ENCODE peak calls at places on chromosomes 1 and 21, in four cellular contexts. G is IMR-90, L is H9, F is neuronal stem cell. D is an unnamed sample.
A peak's percentile ranks its signal among the peaks of the same experiment; 100 is the strongest.

GRCh38 chr1:41486053-41486891 is 1.8 kb upstream of the EDN2 start:
- DNase-seq in G (peak; percentile 59), L (no peak), F (peak; percentile 72), D (peak; percentile 84)

GRCh38 chr21:38987551-38988210 is 182.0 kb downstream of the ETS2 start:
- DNase-seq in G (no peak), L (no peak), F (no peak), D (no peak)

GRCh38 chr1:164605254-164606091 is 46.5 kb downstream of the PBX1 start:
- DNase-seq in G (no peak), L (no peak), F (no peak), D (no peak)

GRCh38 chr21:34908424-34909055 is 140.6 kb downstream of the RUNX1 start:
- DNase-seq in G (no peak), L (no peak), F (no peak), D (peak; percentile 67)

GRCh38 chr1:95058974-95059373 is 13.8 kb downstream of the ALG14 start:
- DNase-seq in G (no peak), L (no peak), F (no peak), D (no peak)

GRCh38 chr1:223702735-223703667 is 9.3 kb upstream of the CAPN2 start:
- DNase-seq in G (peak; percentile 80), L (no peak), F (no peak), D (no peak)

GRCh38 chr1:77126309-77126708 is 92.9 kb downstream of the PIGK start:
- DNase-seq in G (peak; percentile 80), L (peak; percentile 35), F (peak; percentile 61), D (peak; percentile 32)

GRCh38 chr1:176567190-176567794 is 104.3 kb downstream of the PAPPA2 start:
- DNase-seq in G (peak; percentile 21), L (no peak), F (no peak), D (no peak)

GRCh38 chr1:212700892-212701819 is 1.5 kb upstream of the BATF3 start:
- DNase-seq in G (peak; percentile 62), L (peak; percentile 70), F (no peak), D (peak; percentile 92)

GRCh38 chr1:14525262-14525661 is 73.2 kb upstream of the KAZN start:
- DNase-seq in G (no peak), L (no peak), F (no peak), D (no peak)

GRCh38 chr1:94321662-94322061 is 84.3 kb upstream of the ARHGAP29 start:
- DNase-seq in G (no peak), L (no peak), F (no peak), D (no peak)

GRCh38 chr1:169964206-169964605 is 70.5 kb upstream of the SCYL3 start:
- DNase-seq in G (no peak), L (no peak), F (no peak), D (no peak)

GRCh38 chr1:23019851-23020625 is 770 bp downstream of the KDM1A start:
- DNase-seq in G (peak; percentile 40), L (peak; percentile 34), F (peak; percentile 39), D (no peak)

GRCh38 chr1:56758135-56758534 is 61.1 kb downstream of the FYB2 start:
- DNase-seq in G (no peak), L (peak; percentile 62), F (peak; percentile 24), D (peak; percentile 3)

GRCh38 chr1:150072959-150073358 is 5.4 kb downstream of the VPS45 start:
- DNase-seq in G (peak; percentile 55), L (no peak), F (no peak), D (peak; percentile 26)

GRCh38 chr1:239297910-239298309 is 88.5 kb upstream of the CHRM3 start:
- DNase-seq in G (no peak), L (no peak), F (no peak), D (no peak)

GRCh38 chr1:104195395-104195794 is 445.7 kb downstream of the AMY1C start:
- DNase-seq in G (no peak), L (no peak), F (no peak), D (peak; percentile 87)

GRCh38 chr21:34086887-34087306 is 13.5 kb downstream of the MRPS6 start:
- DNase-seq in G (no peak), L (no peak), F (no peak), D (peak; percentile 88)

GRCh38 chr1:19597463-19598309 is 46.4 kb upstream of the NBL1 start:
- DNase-seq in G (peak; percentile 47), L (no peak), F (no peak), D (peak; percentile 41)

GRCh38 chr1:178497903-178498478 is 1.2 kb upstream of the CLEC20A start:
- DNase-seq in G (no peak), L (peak; percentile 9), F (no peak), D (no peak)

GRCh38 chr1:68375919-68376318 is 73.8 kb downstream of the RPE65 start:
- DNase-seq in G (peak; percentile 33), L (no peak), F (no peak), D (no peak)

GRCh38 chr21:35204850-35205564 is 155.9 kb upstream of the RUNX1 start:
- DNase-seq in G (peak; percentile 98), L (no peak), F (no peak), D (no peak)

GRCh38 chr1:55246896-55247295 is 31.7 kb upstream of the USP24 start:
- DNase-seq in G (no peak), L (no peak), F (no peak), D (peak; percentile 78)

GRCh38 chr1:201637282-201638076 is 98.6 kb downstream of the NAV1 start:
- DNase-seq in G (peak; percentile 68), L (no peak), F (no peak), D (peak; percentile 38)

GRCh38 chr1:39720094-39720999 is 18.3 kb upstream of the PPIE start:
- DNase-seq in G (peak; percentile 66), L (no peak), F (no peak), D (peak; percentile 89)

GRCh38 chr1:229203991-229204632 is 66.8 kb upstream of the RAB4A start:
- DNase-seq in G (no peak), L (no peak), F (no peak), D (no peak)

GRCh38 chr1:204113900-204114299 is 37.9 kb downstream of the ETNK2 start:
- DNase-seq in G (peak; percentile 38), L (no peak), F (no peak), D (no peak)

GRCh38 chr1:2956571-2956970 is 64.7 kb upstream of the ACTRT2 start:
- DNase-seq in G (no peak), L (no peak), F (no peak), D (no peak)

GRCh38 chr21:40165212-40165611 is 298.0 kb downstream of the PCP4 start:
- DNase-seq in G (no peak), L (no peak), F (peak; percentile 30), D (no peak)
- H3K23ac ChIP-seq in G (no peak overlapping the region), L (no peak overlapping the region), F (no peak overlapping the region), D (no peak overlapping the region)

GRCh38 chr1:155253208-155253607 is 2.1 kb downstream of the ENTREP3 start:
- DNase-seq in G (no peak), L (no peak), F (no peak), D (no peak)
- H3K23ac ChIP-seq in G (no peak overlapping the region), L (no peak overlapping the region), F (no peak overlapping the region), D (no peak overlapping the region)

GRCh38 chr1:38133781-38134180 is 87.2 kb upstream of the POU3F1 start:
- DNase-seq in G (no peak), L (no peak), F (no peak), D (no peak)

GRCh38 chr1:38132681-38133080 is 86.1 kb upstream of the POU3F1 start:
- DNase-seq in G (no peak), L (no peak), F (no peak), D (no peak)

GRCh38 chr1:38135621-38136414 is 89.2 kb upstream of the POU3F1 start:
- DNase-seq in G (no peak), L (no peak), F (no peak), D (no peak)

GRCh38 chr1:38133304-38133703 is 86.7 kb upstream of the POU3F1 start:
- DNase-seq in G (no peak), L (no peak), F (no peak), D (no peak)

GRCh38 chr1:38134294-38134755 is 87.7 kb upstream of the POU3F1 start:
- DNase-seq in G (no peak), L (no peak), F (no peak), D (no peak)
- H3K23ac ChIP-seq in G (no peak overlapping the region), L (no peak overlapping the region), F (no peak overlapping the region), D (no peak overlapping the region)

DNA sequence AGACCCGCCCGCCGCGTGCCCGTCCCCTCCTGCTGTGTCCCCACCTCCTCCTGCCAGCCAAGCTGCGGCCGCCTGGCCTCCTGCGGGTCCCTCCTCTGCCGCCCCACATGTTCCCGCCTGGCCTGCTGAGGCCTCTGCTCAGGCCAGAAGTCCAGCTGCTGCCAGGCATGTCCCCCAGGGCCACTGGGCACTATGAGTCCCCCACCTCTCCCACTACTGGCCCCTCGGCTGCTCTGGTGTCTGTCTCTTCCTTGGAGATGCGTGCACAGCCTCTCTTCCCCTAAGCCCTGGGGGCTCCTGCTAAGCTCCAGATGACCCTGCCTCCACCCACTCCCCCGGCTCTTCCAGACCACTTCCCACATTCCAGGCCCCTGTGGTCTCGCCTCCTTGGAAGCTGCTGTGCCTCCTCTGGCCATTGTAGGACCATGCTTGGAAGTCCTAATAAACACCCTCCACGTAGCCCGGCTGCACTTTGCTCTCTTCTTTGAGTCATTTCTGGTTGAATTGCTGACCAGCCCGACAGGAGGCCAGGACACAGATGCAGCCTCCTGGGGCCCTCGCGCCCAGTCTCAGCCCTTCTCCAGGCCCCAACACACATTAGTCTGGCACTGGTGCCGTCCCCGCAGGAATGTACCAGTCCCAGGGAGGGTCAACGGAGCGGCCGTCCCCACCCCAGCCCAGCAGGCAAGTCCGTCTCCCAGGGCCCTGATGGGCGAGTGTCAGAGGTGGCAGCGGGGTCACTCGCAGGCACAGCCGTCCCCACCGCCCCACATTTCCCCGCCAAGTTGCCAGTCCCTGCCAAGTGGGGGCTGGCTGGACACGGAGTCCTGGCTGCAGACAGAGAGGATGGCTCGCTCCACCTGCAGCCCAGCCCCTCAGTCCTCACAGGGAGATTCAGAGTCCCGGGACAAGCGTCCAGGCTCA is 1.1 kb downstream of the KRTAP10-12 start:
- DNase-seq in G (no peak), L (peak; percentile 57), F (no peak), D (no peak)
- H3K23ac ChIP-seq in G (no peak overlapping the region), L (no peak overlapping the region), F (peak overlapping the region; percentile 53), D (no peak overlapping the region)

GRCh38 chr1:62230724-62231123 is 36.1 kb downstream of the L1TD1 start:
- DNase-seq in G (peak; percentile 19), L (no peak), F (no peak), D (peak; percentile 99)

GRCh38 chr1:62229468-62229867 is 34.8 kb downstream of the L1TD1 start:
- DNase-seq in G (no peak), L (peak; percentile 54), F (no peak), D (peak; percentile 12)

GRCh38 chr1:62228139-62228882 is 33.7 kb downstream of the L1TD1 start:
- DNase-seq in G (no peak), L (no peak), F (no peak), D (no peak)

GRCh38 chr1:62228883-62229187 is 34.2 kb downstream of the L1TD1 start:
- DNase-seq in G (no peak), L (no peak), F (no peak), D (no peak)

DNA sequence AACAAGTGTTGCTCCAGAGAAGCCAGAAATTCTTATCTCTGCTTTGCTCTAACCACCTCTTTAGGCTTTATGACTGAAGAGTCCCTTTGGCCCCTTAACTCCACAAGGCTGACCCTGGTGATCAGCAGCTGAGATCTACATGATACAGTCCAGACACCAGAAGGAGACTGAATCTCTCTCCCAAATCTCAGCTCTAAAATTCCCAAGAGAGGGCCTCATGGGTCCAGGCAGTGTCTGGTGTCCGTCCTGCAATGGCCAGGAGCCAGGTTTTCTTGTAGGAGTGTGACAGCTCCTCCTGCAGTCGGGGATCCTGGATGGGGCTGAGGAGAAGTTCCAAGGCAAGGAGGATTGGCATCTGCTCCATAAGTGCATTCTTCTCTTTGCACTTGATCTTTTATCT is 35.3 kb downstream of the L1TD1 start:
- DNase-seq in G (no peak), L (no peak), F (no peak), D (peak; percentile 63)
- H3K23ac ChIP-seq in G (no peak overlapping the region), L (no peak overlapping the region), F (no peak overlapping the region), D (no peak overlapping the region)

GRCh38 chr21:24939288-24939687 is 668.0 kb downstream of the MRPL39 start:
- DNase-seq in G (no peak), L (no peak), F (no peak), D (no peak)

GRCh38 chr21:24941316-24942185 is 665.7 kb downstream of the MRPL39 start:
- DNase-seq in G (no peak), L (no peak), F (no peak), D (no peak)

GRCh38 chr21:24938592-24938991 is 668.7 kb downstream of the MRPL39 start:
- DNase-seq in G (no peak), L (no peak), F (no peak), D (no peak)
- H3K23ac ChIP-seq in G (no peak overlapping the region), L (no peak overlapping the region), F (no peak overlapping the region), D (peak overlapping the region; percentile 74)

D was measured in trophoblast cell.